ENCODE peak calls at places on chromosome 11, in five cellular contexts. One of them, this sample, is unnamed.

GRCh38 chr11:57303990-57304579 is 20.7 kb downstream of the TNKS1BP1 start:
- DNase-seq in suprapubic skin: peak
- DNase-seq in PC-3: peak
- DNase-seq in stomach: no peak
- DNase-seq in heart right ventricle: no peak
- DNase-seq in this sample: no peak

GRCh38 chr11:81658722-81659121 is 1074.9 kb downstream of the FAM181B start:
- DNase-seq in PC-3: peak
- DNase-seq in heart right ventricle: no peak
- DNase-seq in suprapubic skin: no peak
- DNase-seq in stomach: no peak
- DNase-seq in this sample: no peak

GRCh38 chr11:101401245-101401644 is 182.6 kb downstream of the TRPC6 start:
- DNase-seq in suprapubic skin: no peak
- DNase-seq in PC-3: no peak
- DNase-seq in stomach: no peak
- DNase-seq in heart right ventricle: no peak
- DNase-seq in this sample: peak

GRCh38 chr11:120517390-120518315 is 6.1 kb downstream of the GRIK4 start:
- DNase-seq in stomach: no peak
- DNase-seq in suprapubic skin: peak
- DNase-seq in PC-3: no peak
- DNase-seq in heart right ventricle: no peak
- DNase-seq in this sample: no peak

GRCh38 chr11:71927813-71928738 is at the start of gene XNDC1N:
- DNase-seq in PC-3: peak
- DNase-seq in suprapubic skin: peak
- DNase-seq in stomach: peak
- DNase-seq in heart right ventricle: peak
- DNase-seq in this sample: no peak

GRCh38 chr11:69558519-69558941 is 77.1 kb downstream of the LINC01488 start:
- DNase-seq in stomach: no peak
- DNase-seq in suprapubic skin: peak
- DNase-seq in heart right ventricle: no peak
- DNase-seq in PC-3: no peak
- DNase-seq in this sample: no peak

GRCh38 chr11:44964526-44965209 is 14.0 kb upstream of the TP53I11 start:
- DNase-seq in suprapubic skin: no peak
- DNase-seq in heart right ventricle: no peak
- DNase-seq in PC-3: no peak
- DNase-seq in stomach: no peak
- DNase-seq in this sample: no peak

GRCh38 chr11:67303132-67303988 is at the start of gene SSH3:
- DNase-seq in heart right ventricle: peak
- DNase-seq in stomach: peak
- DNase-seq in PC-3: peak
- DNase-seq in suprapubic skin: peak
- DNase-seq in this sample: no peak

GRCh38 chr11:70836071-70836470 is 416.3 kb downstream of the SHANK2 start:
- DNase-seq in PC-3: no peak
- DNase-seq in stomach: no peak
- DNase-seq in suprapubic skin: no peak
- DNase-seq in heart right ventricle: no peak
- DNase-seq in this sample: no peak

GRCh38 chr11:130611791-130612251 is 163.4 kb downstream of the ADAMTS15 start:
- DNase-seq in stomach: no peak
- DNase-seq in suprapubic skin: no peak
- DNase-seq in PC-3: peak
- DNase-seq in heart right ventricle: no peak
- DNase-seq in this sample: peak

GRCh38 chr11:1298695-1299492 is 10.5 kb downstream of the TOLLIP start:
- DNase-seq in stomach: peak
- DNase-seq in heart right ventricle: peak
- DNase-seq in suprapubic skin: peak
- DNase-seq in PC-3: peak
- DNase-seq in this sample: no peak

GRCh38 chr11:108984021-108984420 is 319.2 kb downstream of the DDX10 start:
- DNase-seq in heart right ventricle: no peak
- DNase-seq in stomach: no peak
- DNase-seq in suprapubic skin: no peak
- DNase-seq in PC-3: no peak
- DNase-seq in this sample: no peak

GRCh38 chr11:45048870-45049825 is 97.3 kb upstream of the PRDM11 start:
- DNase-seq in stomach: no peak
- DNase-seq in suprapubic skin: no peak
- DNase-seq in heart right ventricle: peak
- DNase-seq in PC-3: no peak
- DNase-seq in this sample: no peak

GRCh38 chr11:36160115-36160514 is 129.1 kb downstream of the COMMD9 start:
- DNase-seq in PC-3: no peak
- DNase-seq in suprapubic skin: no peak
- DNase-seq in heart right ventricle: no peak
- DNase-seq in stomach: no peak
- DNase-seq in this sample: no peak

GRCh38 chr11:118152020-118152551 is 537 bp downstream of the SCN4B start:
- DNase-seq in stomach: no peak
- DNase-seq in heart right ventricle: no peak
- DNase-seq in suprapubic skin: no peak
- DNase-seq in PC-3: no peak
- DNase-seq in this sample: no peak
- H3K4me3 ChIP-seq in stomach: peak
- H3K4me3 ChIP-seq in heart right ventricle: peak
- H3K4me3 ChIP-seq in suprapubic skin: peak
- H3K4me3 ChIP-seq in PC-3: peak
- H3K4me3 ChIP-seq in this sample: no peak

GRCh38 chr11:117443269-117444186 is 115.9 kb downstream of the CEP164 start:
- DNase-seq in PC-3: peak
- DNase-seq in stomach: peak
- DNase-seq in suprapubic skin: no peak
- DNase-seq in heart right ventricle: peak
- DNase-seq in this sample: no peak
- TF ChIP-seq CTCF in PC-3: peak
- TF ChIP-seq CTCF in stomach: no peak
- TF ChIP-seq CTCF in suprapubic skin: no peak
- TF ChIP-seq CTCF in heart right ventricle: peak
- TF ChIP-seq CTCF in this sample: peak

DNA sequence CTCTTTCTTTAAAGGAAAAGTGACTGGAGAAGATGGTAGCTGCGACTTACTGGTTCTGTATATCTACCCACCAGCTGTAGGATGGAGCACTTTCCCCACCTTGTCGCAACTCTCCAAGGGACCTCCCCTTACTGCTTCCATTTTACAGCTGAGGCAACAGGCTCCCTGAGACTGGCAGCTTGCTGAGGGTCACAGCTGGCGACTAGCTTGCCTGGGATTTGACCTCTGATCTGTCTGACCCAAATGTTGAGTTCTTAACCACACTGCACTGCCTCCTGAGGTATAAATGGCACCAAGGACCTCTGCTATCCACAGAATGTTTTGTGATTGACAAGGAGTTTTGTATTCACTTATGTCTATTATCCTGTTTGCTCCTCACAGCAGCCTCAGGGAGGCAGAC is 115.0 kb upstream of the NNMT start:
- DNase-seq in PC-3: no peak
- DNase-seq in stomach: no peak
- DNase-seq in heart right ventricle: no peak
- DNase-seq in suprapubic skin: no peak
- DNase-seq in this sample: no peak
- H3K4me3 ChIP-seq in PC-3: no peak
- H3K4me3 ChIP-seq in stomach: peak
- H3K4me3 ChIP-seq in heart right ventricle: no peak
- H3K4me3 ChIP-seq in suprapubic skin: peak
- H3K4me3 ChIP-seq in this sample: no peak

DNA sequence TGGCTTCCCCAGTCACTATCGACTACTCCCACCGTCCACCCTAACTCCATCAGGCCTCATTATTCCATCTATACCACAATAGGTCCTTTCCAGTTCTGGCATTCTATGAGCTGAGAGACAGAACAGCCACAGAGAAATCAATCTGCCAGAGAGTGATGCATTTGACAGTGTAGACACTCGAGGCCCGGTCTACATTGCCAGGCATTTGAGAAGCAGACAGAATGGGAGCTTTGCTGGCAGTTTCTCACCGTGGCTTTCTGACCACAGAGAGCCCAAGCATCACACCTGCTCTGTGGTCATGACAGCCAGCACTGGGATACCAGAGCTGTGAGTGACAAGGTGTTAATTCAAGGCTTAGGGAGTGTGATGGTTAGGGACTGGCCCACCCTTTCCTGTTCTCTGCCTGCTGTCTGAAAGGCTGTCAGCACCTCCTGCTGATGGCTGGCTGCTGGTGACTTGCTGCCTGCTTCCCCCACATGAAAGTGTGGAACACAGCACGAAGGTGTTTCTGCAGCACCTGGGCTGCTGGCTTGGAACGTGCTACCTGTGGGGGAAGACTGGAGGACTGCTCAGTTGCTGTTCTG is 137.8 kb downstream of the KIRREL3 start:
- DNase-seq in PC-3: no peak
- DNase-seq in suprapubic skin: no peak
- DNase-seq in stomach: no peak
- DNase-seq in heart right ventricle: no peak
- DNase-seq in this sample: no peak
- TF ChIP-seq CTCF in PC-3: no peak
- TF ChIP-seq CTCF in suprapubic skin: no peak
- TF ChIP-seq CTCF in stomach: no peak
- TF ChIP-seq CTCF in heart right ventricle: no peak
- TF ChIP-seq CTCF in this sample: peak

DNA sequence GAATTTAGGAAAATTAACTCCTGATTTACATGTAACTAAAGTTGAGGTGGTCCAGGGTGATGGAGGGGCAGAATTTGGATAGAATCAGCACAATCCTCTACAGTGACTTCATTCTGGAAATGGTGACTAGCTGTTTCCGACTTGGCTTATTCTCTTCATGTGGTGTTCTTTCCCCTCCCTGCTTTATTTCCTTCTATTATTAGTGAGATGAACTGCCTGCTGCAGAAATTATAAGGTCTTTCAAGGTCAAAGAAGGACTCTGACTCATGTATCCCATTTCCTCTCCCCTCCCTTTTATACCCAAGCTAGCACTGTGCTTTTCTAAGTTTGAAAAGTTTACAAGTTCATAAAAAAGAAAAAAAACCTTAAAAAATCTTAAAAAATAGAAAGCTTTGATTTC is 12.2 kb upstream of the MRPL17 start:
- DNase-seq in PC-3: no peak
- DNase-seq in stomach: no peak
- DNase-seq in suprapubic skin: no peak
- DNase-seq in heart right ventricle: peak
- DNase-seq in this sample: no peak
- H3K4me3 ChIP-seq in PC-3: no peak
- H3K4me3 ChIP-seq in stomach: no peak
- H3K4me3 ChIP-seq in suprapubic skin: no peak
- H3K4me3 ChIP-seq in heart right ventricle: no peak
- H3K4me3 ChIP-seq in this sample: no peak

GRCh38 chr11:111735262-111736116 is 30.7 kb downstream of the PPP2R1B start:
- DNase-seq in stomach: peak
- DNase-seq in PC-3: peak
- DNase-seq in suprapubic skin: peak
- DNase-seq in heart right ventricle: peak
- DNase-seq in this sample: peak
- TF ChIP-seq CTCF in stomach: no peak
- TF ChIP-seq CTCF in PC-3: peak
- TF ChIP-seq CTCF in suprapubic skin: no peak
- TF ChIP-seq CTCF in heart right ventricle: no peak
- TF ChIP-seq CTCF in this sample: no peak

DNA sequence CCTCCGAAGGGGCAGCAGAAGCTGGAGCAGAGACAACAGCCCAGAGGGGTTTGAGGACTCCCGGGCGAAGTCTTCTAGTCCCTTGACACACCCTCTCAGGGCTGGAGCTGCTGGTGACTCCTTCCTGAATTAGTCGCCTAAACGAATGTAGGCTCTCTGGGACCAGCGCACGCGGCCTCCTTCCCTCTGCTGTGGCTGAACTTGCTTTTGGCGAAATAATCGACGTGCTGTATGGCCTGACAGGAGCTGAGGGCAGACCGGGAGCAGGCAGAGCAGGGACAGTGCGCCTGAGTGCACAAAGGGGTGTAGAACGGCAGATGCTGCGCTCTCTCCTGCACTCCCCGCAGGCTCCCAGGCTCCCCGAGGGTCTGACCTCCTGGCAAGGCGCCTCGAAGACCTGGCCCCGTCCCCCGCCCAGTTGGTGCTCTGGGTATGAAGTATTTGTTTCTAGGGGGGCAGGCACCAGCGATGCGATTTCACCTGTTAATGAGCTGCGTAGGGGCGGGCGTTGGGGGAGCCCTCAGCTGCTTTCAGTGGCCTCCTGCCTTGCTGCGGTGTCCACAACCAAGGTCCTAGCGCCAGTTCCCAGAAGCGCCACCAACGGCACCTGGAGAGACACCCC is 5.3 kb downstream of the SLC17A6 start:
- DNase-seq in PC-3: no peak
- DNase-seq in stomach: no peak
- DNase-seq in heart right ventricle: no peak
- DNase-seq in suprapubic skin: no peak
- DNase-seq in this sample: no peak
- H3K4me3 ChIP-seq in PC-3: no peak
- H3K4me3 ChIP-seq in stomach: no peak
- H3K4me3 ChIP-seq in heart right ventricle: no peak
- H3K4me3 ChIP-seq in suprapubic skin: no peak
- H3K4me3 ChIP-seq in this sample: no peak

DNA sequence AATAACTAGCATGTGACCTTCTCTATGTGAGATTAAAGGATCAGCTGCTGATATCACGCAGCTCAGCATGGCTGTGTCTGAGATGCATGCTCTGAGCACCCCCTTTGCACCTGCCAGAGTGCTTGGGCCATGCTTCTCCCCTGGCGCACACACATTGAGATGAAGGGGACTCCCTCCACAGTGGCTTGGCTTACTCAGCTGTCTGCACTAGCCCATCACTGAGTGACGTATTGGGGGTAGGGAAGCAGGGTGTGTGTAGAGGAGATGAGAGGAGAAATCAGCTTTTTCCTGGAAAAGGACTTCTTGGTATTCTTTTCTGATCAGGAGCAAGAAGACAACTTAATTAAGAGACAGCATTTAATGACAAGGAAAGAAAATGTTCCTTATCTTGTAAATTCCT is 216.5 kb downstream of the BLID start:
- DNase-seq in heart right ventricle: no peak
- DNase-seq in stomach: no peak
- DNase-seq in suprapubic skin: no peak
- DNase-seq in PC-3: no peak
- DNase-seq in this sample: no peak
- TF ChIP-seq CTCF in heart right ventricle: no peak
- TF ChIP-seq CTCF in stomach: no peak
- TF ChIP-seq CTCF in suprapubic skin: no peak
- TF ChIP-seq CTCF in PC-3: no peak
- TF ChIP-seq CTCF in this sample: no peak

This sample was measured in AG04449.